ENCODE peak calls at places on chromosome 1, in nine cellular contexts. T is foreskin fibroblast; I is naive thymus-derived CD4-positive, alpha-beta T cell; P is CD8-positive, alpha-beta memory T cell; F is mammary epithelial cell; Y is PC-3; D is GM12892; B is fibroblast of pulmonary artery; O is lower lobe of right lung. G is an unnamed sample.

GRCh38 chr1:78839704-78840277 is 166.7 kb downstream of the ADGRL4 start:
- DNase-seq in T (no peak), I (peak), P (no peak), F (peak), Y (peak), D (no peak), B (peak), O (no peak), G (no peak)

GRCh38 chr1:9716404-9717192 is 65.1 kb downstream of the PIK3CD start:
- DNase-seq in T (no peak), I (peak), P (no peak), F (no peak), Y (no peak), D (no peak), B (no peak), O (no peak), G (no peak)

GRCh38 chr1:7223334-7224080 is 438.3 kb downstream of the CAMTA1 start:
- DNase-seq in T (peak), I (no peak), P (no peak), F (peak), Y (peak), D (no peak), B (peak), O (no peak), G (no peak)

GRCh38 chr1:78146137-78146822 is 100.5 kb downstream of the GIPC2 start:
- DNase-seq in T (no peak), I (no peak), P (no peak), F (no peak), Y (no peak), D (no peak), B (no peak), O (no peak), G (no peak)

GRCh38 chr1:64470670-64471217 is 815 bp downstream of the CACHD1 start:
- DNase-seq in T (peak), I (peak), P (no peak), F (peak), Y (no peak), D (peak), B (peak), O (peak), G (no peak)

GRCh38 chr1:7808253-7808844 is 24.3 kb downstream of the PER3 start:
- DNase-seq in T (no peak), I (no peak), P (no peak), F (peak), Y (peak), D (no peak), B (peak), O (no peak), G (no peak)

GRCh38 chr1:217040696-217041095 is 317.5 kb upstream of the ESRRG start:
- DNase-seq in T (no peak), I (no peak), P (no peak), F (no peak), Y (no peak), D (no peak), B (peak), O (no peak), G (no peak)

GRCh38 chr1:203028784-203029553 is 2.7 kb downstream of the PPFIA4 start:
- DNase-seq in T (no peak), I (no peak), P (no peak), F (no peak), Y (no peak), D (no peak), B (no peak), O (no peak), G (no peak)

GRCh38 chr1:1141244-1141910 is 25.5 kb upstream of the C1orf159 start:
- DNase-seq in T (no peak), I (no peak), P (no peak), F (no peak), Y (no peak), D (no peak), B (no peak), O (no peak), G (no peak)

GRCh38 chr1:80212021-80212420 is 1205.5 kb upstream of the ADGRL4 start:
- DNase-seq in T (peak), I (no peak), P (no peak), F (no peak), Y (no peak), D (no peak), B (no peak), O (no peak), G (no peak)

GRCh38 chr1:24964811-24965570 is 34.9 kb upstream of the RUNX3 start:
- DNase-seq in T (no peak), I (peak), P (peak), F (no peak), Y (no peak), D (peak), B (no peak), O (peak), G (peak)

GRCh38 chr1:231279081-231279480 is 38.1 kb downstream of the GNPAT start:
- DNase-seq in T (peak), I (no peak), P (no peak), F (peak), Y (peak), D (no peak), B (peak), O (no peak), G (no peak)

GRCh38 chr1:205840524-205840923 is 9.4 kb downstream of the PM20D1 start:
- DNase-seq in T (no peak), I (no peak), P (no peak), F (no peak), Y (no peak), D (no peak), B (no peak), O (no peak), G (no peak)

GRCh38 chr1:77010937-77011336 is 143.7 kb downstream of the ST6GALNAC5 start:
- DNase-seq in T (no peak), I (no peak), P (no peak), F (no peak), Y (no peak), D (no peak), B (no peak), O (no peak), G (no peak)

GRCh38 chr1:35539073-35539823 is 18.0 kb downstream of the KIAA0319L start:
- DNase-seq in T (peak), I (peak), P (no peak), F (peak), Y (no peak), D (no peak), B (peak), O (no peak), G (no peak)

GRCh38 chr1:167797005-167797404 is 75.2 kb downstream of the MPZL1 start:
- DNase-seq in T (peak), I (no peak), P (no peak), F (peak), Y (peak), D (no peak), B (peak), O (peak), G (no peak)

GRCh38 chr1:224626042-224626441 is 9.9 kb downstream of the CNIH3 start:
- DNase-seq in T (peak), I (no peak), P (no peak), F (peak), Y (peak), D (no peak), B (peak), O (no peak), G (no peak)

GRCh38 chr1:54476231-54477109 is 70.3 kb upstream of the SSBP3 start:
- DNase-seq in T (no peak), I (no peak), P (no peak), F (no peak), Y (no peak), D (no peak), B (peak), O (no peak), G (no peak)

G was measured in stimulated activated effector memory CD8-positive, alpha-beta T cell treated with anti-CD3 and anti-CD28 coated beads, Interleukin-12 subunit alpha, Interleukin-12 subunit beta, amount 100 ng/mL, for 72 hours.